ENCODE peak calls at places on chromosomes 4 and X, in four cellular contexts. T is small intestine; M is PC-3; U is CD4-positive, alpha-beta T cell. N is an unnamed sample.

GRCh38 chr4:128570380-128570779 is 239.1 kb upstream of the JADE1 start:
- DNase-seq in M (peak), U (no peak), T (no peak), N (no peak)

GRCh38 chrX:11257711-11258110 is 35.5 kb upstream of the AMELX start:
- DNase-seq in U (no peak), M (no peak), T (no peak), N (no peak)

GRCh38 chr4:147207941-147208340 is 262.3 kb upstream of the TTC29 start:
- DNase-seq in U (no peak), M (no peak), T (no peak), N (no peak)

GRCh38 chrX:51461053-51462050 is 35.0 kb downstream of the NUDT11 start:
- DNase-seq in M (peak), T (peak), U (no peak), N (no peak)

GRCh38 chr4:164508836-164509235 is 245.1 kb upstream of the SMIM31 start:
- DNase-seq in U (no peak), T (no peak), M (no peak), N (no peak)

GRCh38 chr4:105923507-105924238 is 28.4 kb downstream of the NPNT start:
- DNase-seq in U (no peak), M (peak), T (no peak), N (no peak)

GRCh38 chr4:98614655-98615054 is 43.8 kb downstream of the TSPAN5 start:
- DNase-seq in M (no peak), T (no peak), U (no peak), N (no peak)

GRCh38 chrX:136491832-136492231 is 4.1 kb downstream of the BRS3 start:
- DNase-seq in U (no peak), T (no peak), M (no peak), N (no peak)

GRCh38 chrX:149830192-149830873 is 48.6 kb downstream of the MAGEA9 start:
- DNase-seq in U (no peak), M (no peak), T (no peak), N (no peak)

GRCh38 chr4:15088394-15089041 is 86.2 kb downstream of the CPEB2 start:
- DNase-seq in T (no peak), M (no peak), U (no peak), N (no peak)

GRCh38 chrX:70166601-70167590 is 10.4 kb upstream of the DGAT2L6 start:
- DNase-seq in M (peak), U (no peak), T (no peak), N (no peak)

GRCh38 chr4:80876810-80877209 is 153.7 kb upstream of the BMP3 start:
- DNase-seq in M (no peak), U (no peak), T (no peak), N (no peak)

GRCh38 chrX:31228909-31229308 is 157.1 kb upstream of the FTHL17 start:
- DNase-seq in U (no peak), M (no peak), T (no peak), N (no peak)

GRCh38 chr4:88649716-88650115 is 47.9 kb downstream of the NAP1L5 start:
- DNase-seq in M (no peak), T (no peak), U (no peak), N (no peak)

DNA sequence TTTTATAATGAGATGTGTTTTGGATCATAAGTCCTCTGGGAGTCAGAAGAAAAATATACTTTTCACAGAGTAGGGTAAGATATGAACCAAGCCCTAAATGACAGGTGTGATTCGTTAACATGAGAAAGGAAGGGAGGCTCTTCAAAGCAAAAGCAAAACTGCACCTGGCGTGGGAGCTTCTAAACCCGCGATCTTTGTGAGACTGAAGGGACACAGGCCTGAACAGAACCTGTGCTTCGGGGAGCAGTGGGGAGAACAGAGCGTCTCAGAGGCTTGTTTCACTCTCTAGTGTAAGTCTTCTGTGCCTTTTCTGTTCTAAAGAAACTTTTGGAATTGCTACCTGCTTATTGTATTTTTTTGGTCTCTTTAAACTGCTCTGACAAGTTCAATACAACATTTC is 30.2 kb upstream of the CYP4V2 start:
- DNase-seq in M (no peak), U (no peak), T (peak), N (no peak)
- H3K27ac ChIP-seq in M (no peak), U (no peak), T (no peak), N (no peak)

GRCh38 chr4:82745173-82745842 is 53.3 kb downstream of the SCD5 start:
- DNase-seq in U (no peak), T (no peak), M (no peak), N (peak)
- H3K27ac ChIP-seq in U (no peak), T (no peak), M (no peak), N (peak)

GRCh38 chrX:67570839-67571238 is 27.0 kb downstream of the AR start:
- DNase-seq in T (no peak), U (no peak), M (no peak), N (no peak)

GRCh38 chrX:67563469-67564448 is 19.9 kb downstream of the AR start:
- DNase-seq in M (no peak), T (no peak), U (no peak), N (no peak)

GRCh38 chrX:67564475-67564874 is 20.7 kb downstream of the AR start:
- DNase-seq in T (no peak), U (no peak), M (no peak), N (no peak)

GRCh38 chrX:67574696-67575095 is 30.9 kb downstream of the AR start:
- DNase-seq in U (no peak), M (no peak), T (no peak), N (no peak)

GRCh38 chrX:67568769-67569168 is 24.9 kb downstream of the AR start:
- DNase-seq in M (no peak), U (no peak), T (no peak), N (no peak)
- H3K27ac ChIP-seq in M (no peak), U (no peak), T (no peak), N (no peak)

DNA sequence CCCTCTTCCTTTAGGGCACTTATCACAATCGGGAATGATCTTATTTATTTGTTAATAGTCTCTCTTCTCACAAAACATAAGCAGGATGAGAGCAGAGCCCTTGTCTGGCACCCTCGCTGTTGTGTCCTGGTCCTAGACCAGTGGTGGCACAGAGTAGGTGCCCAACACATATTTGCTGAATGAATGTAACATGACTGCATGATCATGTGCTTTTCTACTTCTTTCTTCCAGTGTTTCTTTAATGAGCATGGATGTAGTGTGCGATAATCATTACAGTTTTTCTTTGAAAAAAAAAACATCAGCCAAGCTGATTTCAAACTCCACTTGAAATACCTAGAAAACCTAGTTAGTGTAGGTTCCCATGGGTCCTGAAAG is 164.1 kb downstream of the CHIC2 start:
- DNase-seq in M (no peak), T (no peak), U (no peak), N (no peak)
- H3K27ac ChIP-seq in M (no peak), T (peak), U (no peak), N (no peak)

GRCh38 chr4:184282895-184283654 is 65.4 kb upstream of the ENPP6 start:
- DNase-seq in T (no peak), U (no peak), M (no peak), N (no peak)
- H3K27ac ChIP-seq in T (peak), U (no peak), M (no peak), N (peak)

GRCh38 chr4:6269400-6269650 is 325 bp upstream of the WFS1 start:
- DNase-seq in M (no peak), T (no peak), U (no peak), N (no peak)
- H3K27ac ChIP-seq in M (no peak), T (no peak), U (no peak), N (no peak)

N was measured in epithelial cell of prostate.